ENCODE peak calls at places on chromosomes 11 and 22, in seven cellular contexts. S is transverse colon, X is GM12892, Q is spleen, F is endothelial cell of umbilical vein, N is sigmoid colon, K is prostate gland. O is an unnamed sample.

GRCh38 chr22:46446799-46447198 is 90.6 kb downstream of the CELSR1 start:
- DNase-seq in S (no peak), X (no peak), Q (no peak), F (no peak), N (no peak), K (no peak), O (no peak)

GRCh38 chr22:38402204-38402603 is 52.8 kb downstream of the KCNJ4 start:
- DNase-seq in S (no peak), X (no peak), Q (no peak), F (no peak), N (no peak), K (no peak), O (no peak)

GRCh38 chr11:10688401-10688800 is 5.2 kb downstream of the IRAG1 start:
- DNase-seq in S (no peak), X (no peak), Q (no peak), F (no peak), N (no peak), K (no peak), O (no peak)

GRCh38 chr22:30270841-30271240 is 4.2 kb upstream of the OSM start:
- DNase-seq in S (peak), X (no peak), Q (peak), F (no peak), N (peak), K (no peak), O (peak)

GRCh38 chr22:35203583-35203982 is 53.7 kb upstream of the HMGXB4 start:
- DNase-seq in S (no peak), X (no peak), Q (no peak), F (no peak), N (no peak), K (no peak), O (no peak)

GRCh38 chr22:40818747-40819662 is at the start of gene SLC25A17:
- DNase-seq in S (peak), X (peak), Q (peak), F (peak), N (peak), K (peak), O (peak)

GRCh38 chr11:102678022-102678421 is 27.5 kb downstream of the MMP27 start:
- DNase-seq in S (no peak), X (no peak), Q (no peak), F (no peak), N (no peak), K (no peak), O (no peak)

GRCh38 chr11:69912911-69913451 is 93.8 kb upstream of the FGF3 start:
- DNase-seq in S (peak), X (no peak), Q (peak), F (no peak), N (peak), K (no peak), O (no peak)

GRCh38 chr11:13073119-13073981 is 64.2 kb downstream of the RASSF10 start:
- DNase-seq in S (no peak), X (no peak), Q (no peak), F (peak), N (no peak), K (no peak), O (no peak)

GRCh38 chr22:20093437-20093836 is 13.4 kb downstream of the DGCR8 start:
- DNase-seq in S (no peak), X (no peak), Q (peak), F (no peak), N (no peak), K (peak), O (peak)

GRCh38 chr22:30002861-30003489 is 77.3 kb upstream of the HORMAD2 start:
- DNase-seq in S (peak), X (no peak), Q (no peak), F (no peak), N (no peak), K (no peak), O (no peak)

GRCh38 chr11:783581-784015 is 6.3 kb downstream of the CEND1 start:
- DNase-seq in S (peak), X (no peak), Q (peak), F (peak), N (peak), K (peak), O (peak)

GRCh38 chr11:45264839-45265515 is 21.2 kb downstream of the SYT13 start:
- DNase-seq in S (no peak), X (no peak), Q (no peak), F (peak), N (no peak), K (no peak), O (no peak)

GRCh38 chr11:122342089-122342749 is 226.2 kb upstream of the BLID start:
- DNase-seq in S (no peak), X (no peak), Q (no peak), F (no peak), N (no peak), K (no peak), O (no peak)
- TF ChIP-seq POLR2AphosphoS5 in S (no peak), X (no peak), Q (no peak), F (no peak), N (no peak), K (no peak), O (no peak)

DNA sequence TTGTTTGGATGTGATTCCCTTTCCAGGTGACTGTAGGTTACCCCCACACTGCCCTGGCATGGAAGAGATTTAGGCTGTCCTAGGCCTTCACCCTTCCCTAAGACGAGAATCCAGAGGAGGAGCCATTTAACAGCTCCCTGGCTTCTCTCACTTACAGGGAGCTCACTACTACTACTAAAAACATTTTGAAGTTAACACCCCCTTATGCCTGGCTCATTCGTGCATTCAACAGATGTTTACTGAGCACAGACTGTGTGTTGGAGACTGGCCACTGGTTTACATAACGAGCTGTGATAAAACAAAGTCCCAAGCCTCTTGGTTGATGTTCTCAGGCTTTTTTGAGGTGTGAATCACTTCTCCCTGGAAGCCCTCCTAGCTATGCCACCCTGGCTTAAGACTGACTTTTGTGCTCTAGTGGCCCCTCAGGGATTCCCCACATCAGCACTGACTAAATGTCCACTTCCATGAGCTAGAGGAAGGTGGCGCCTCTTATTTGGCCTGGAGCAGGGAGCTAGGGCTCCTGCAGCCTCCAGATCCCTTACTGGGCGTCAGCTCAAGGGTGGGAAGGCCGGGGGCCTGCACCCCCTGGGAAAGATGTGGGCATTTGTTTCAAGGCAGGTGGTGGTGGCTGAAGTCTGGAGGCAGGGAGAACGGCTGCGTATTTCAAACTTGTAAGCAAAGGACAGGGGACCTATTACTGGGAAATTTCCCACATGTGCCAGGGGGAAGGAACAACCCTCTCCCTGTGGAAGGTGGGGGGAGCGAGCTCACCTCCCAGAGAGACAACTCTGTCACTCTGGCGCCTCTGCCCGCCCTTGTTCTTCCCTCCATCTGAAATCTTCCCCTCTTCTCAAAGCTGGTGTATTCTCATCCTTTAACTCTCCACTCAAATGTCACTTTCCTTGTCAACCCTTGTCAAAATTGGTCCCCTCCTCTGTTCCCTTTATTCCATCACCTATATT is 19.4 kb upstream of the MALAT1 start:
- DNase-seq in S (peak), X (no peak), Q (no peak), F (peak), N (peak), K (peak), O (peak)
- TF ChIP-seq POLR2AphosphoS5 in S (peak), X (no peak), Q (no peak), F (no peak), N (peak), K (peak), O (peak)

DNA sequence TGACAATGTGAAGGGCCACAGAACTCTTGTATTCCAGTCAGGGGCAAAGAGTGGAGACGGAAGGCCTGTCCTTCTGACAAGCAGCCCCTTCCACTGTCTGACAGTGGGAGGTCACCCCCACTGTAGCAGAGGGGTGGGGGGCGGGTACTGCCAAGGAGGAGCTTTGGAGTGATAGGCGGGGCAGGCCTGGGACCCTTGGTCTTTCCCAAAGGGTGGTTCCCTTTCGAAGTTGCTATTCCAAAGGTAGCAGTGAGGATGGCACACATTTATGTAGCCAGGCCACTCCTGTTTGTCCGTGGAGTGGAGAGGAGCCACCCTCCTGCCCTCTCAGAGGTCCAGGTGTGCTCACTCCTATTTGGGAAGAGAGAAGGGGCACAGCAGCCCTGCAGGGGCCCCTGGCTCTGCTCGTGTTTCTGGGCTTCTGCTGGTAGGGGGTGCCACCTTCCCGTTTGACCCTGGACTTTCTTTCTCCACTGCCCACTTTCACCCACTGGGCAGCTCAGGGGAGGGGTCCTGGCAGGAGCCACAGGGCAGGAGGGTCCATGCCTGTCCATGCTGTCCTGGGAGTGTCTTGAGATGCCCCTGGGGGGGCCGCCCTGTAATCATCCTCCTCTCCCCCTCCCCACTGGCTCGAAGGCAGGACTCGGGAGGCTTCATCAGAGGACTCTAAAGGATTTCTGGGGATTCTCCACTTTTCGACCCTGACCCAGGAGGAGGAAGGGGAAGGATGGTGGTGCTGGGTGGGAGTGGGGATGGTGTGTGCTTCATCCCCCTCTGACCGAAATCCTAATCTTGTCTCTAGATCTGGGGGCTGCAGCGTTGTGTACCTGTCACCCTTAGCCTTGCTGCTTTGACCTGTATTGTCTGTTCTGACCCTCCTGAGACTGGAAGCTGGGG is 994 bp downstream of the TAGLN start:
- DNase-seq in S (no peak), X (no peak), Q (no peak), F (no peak), N (no peak), K (no peak), O (no peak)
- TF ChIP-seq POLR2AphosphoS5 in S (peak), X (no peak), Q (no peak), F (no peak), N (peak), K (no peak), O (no peak)

GRCh38 chr11:119691701-119692546 is 37.1 kb downstream of the NECTIN1 start:
- DNase-seq in S (no peak), X (no peak), Q (no peak), F (no peak), N (no peak), K (peak), O (no peak)

GRCh38 chr11:119692547-119692834 is 36.5 kb downstream of the NECTIN1 start:
- DNase-seq in S (no peak), X (no peak), Q (no peak), F (no peak), N (no peak), K (no peak), O (no peak)

GRCh38 chr11:119689318-119689717 is 39.7 kb downstream of the NECTIN1 start:
- DNase-seq in S (no peak), X (no peak), Q (no peak), F (no peak), N (no peak), K (no peak), O (no peak)

GRCh38 chr11:119693253-119693815 is 35.7 kb downstream of the NECTIN1 start:
- DNase-seq in S (no peak), X (no peak), Q (no peak), F (no peak), N (no peak), K (no peak), O (no peak)

GRCh38 chr11:119691020-119691666 is 37.9 kb downstream of the NECTIN1 start:
- DNase-seq in S (no peak), X (no peak), Q (no peak), F (no peak), N (no peak), K (no peak), O (no peak)
- TF ChIP-seq POLR2AphosphoS5 in S (no peak), X (no peak), Q (no peak), F (no peak), N (no peak), K (no peak), O (no peak)

DNA sequence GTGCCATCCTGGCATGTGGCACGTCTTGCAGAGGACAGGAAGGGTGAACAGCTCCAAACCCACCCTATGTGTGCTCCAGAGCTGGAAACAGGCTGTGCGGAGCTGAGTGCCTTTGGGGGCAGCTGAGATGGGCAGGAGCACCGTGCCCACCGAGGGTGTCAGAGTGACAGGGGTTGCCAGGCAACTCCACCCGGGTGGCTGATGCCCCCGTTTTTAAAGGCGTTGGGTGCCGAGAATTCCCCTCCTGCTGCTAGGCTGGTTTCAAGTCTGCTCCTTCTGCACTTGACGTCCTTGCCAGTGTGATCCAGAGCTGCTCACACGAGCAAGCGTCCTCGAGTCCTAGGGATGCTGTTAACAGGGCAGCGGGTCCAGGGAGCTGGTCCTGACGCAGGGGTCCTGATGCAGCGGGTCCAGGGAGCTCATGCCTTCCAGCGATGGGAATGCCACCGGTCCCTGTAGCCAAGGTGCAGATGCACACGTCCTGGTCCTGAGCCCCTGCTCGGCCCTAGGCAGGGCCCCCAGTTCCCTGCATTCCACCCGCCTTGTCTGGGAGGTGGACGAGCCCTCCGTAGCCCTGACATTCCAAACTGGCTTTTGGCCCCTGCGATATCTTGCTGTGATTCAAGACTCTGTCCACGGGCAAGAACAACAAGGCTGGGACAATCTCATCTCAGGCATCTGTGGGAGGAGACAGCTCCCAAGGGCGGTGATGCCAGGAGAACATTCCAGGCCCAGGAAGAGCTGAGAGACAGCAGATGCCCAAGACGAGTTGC is 4.9 kb downstream of the KCNQ1 start:
- DNase-seq in S (no peak), X (no peak), Q (peak), F (no peak), N (no peak), K (no peak), O (no peak)
- TF ChIP-seq POLR2AphosphoS5 in S (no peak), X (no peak), Q (no peak), F (no peak), N (no peak), K (no peak), O (no peak)

DNA sequence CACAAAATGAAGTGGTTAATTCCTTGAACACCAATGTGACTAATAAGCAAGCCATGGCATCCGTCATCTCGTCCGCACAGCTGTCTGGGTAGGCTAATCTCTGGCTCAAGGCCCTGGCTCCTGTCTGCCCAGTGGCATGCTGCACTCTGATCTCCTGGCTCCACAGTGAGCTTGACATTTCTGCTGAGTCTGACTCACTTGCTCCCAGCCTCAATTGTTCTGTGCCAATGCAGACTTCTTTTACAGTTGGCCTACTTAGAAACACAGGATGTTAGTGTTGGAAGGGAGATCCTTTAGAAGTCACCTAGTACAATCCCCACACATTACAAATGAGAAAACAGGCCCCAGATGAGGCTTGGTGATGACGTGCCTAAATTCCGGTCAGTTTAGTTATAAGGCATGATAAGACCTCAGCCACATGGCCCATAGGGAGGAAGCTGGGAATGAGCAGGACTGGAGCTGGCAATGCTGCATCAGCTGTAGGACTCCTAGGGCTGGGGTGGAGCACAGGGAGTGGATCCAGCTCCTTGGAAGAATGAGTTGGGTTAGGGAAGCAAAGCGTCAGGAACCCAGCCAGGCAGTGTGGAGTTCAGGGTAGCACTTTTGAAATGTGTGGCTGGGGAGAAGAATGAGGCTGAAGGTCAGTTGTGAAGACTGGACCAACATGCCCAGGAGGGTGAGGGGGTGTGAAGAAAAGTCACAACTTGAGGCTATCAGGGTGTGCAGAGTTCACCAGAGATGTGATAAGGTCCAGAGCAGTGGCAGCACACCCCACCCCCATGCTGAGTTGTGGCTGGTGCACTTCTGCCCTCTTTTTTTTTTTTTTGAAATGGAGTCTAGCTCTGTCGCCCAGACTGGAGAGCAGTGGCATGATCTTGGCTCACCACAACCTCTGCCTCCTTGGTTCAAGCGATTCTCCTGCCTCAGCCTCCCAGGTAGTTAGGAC is 70.2 kb upstream of the EED start:
- DNase-seq in S (no peak), X (no peak), Q (no peak), F (peak), N (peak), K (no peak), O (peak)
- TF ChIP-seq POLR2AphosphoS5 in S (no peak), X (no peak), Q (peak), F (peak), N (peak), K (peak), O (peak)

GRCh38 chr11:5107285-5107684 is 30.9 kb downstream of the OR52A5 start:
- DNase-seq in S (no peak), X (no peak), Q (no peak), F (no peak), N (no peak), K (no peak), O (no peak)
- TF ChIP-seq POLR2AphosphoS5 in S (no peak), X (no peak), Q (no peak), F (no peak), N (no peak), K (no peak), O (no peak)

GRCh38 chr11:38687008-38687407 is 2089.0 kb upstream of the RAG2 start:
- DNase-seq in S (no peak), X (no peak), Q (no peak), F (no peak), N (no peak), K (no peak), O (no peak)
- TF ChIP-seq POLR2AphosphoS5 in S (no peak), X (no peak), Q (no peak), F (no peak), N (no peak), K (no peak), O (no peak)

GRCh38 chr11:120608061-120608460 is 96.5 kb downstream of the GRIK4 start:
- DNase-seq in S (no peak), X (no peak), Q (no peak), F (no peak), N (no peak), K (no peak), O (no peak)
- TF ChIP-seq POLR2AphosphoS5 in S (no peak), X (no peak), Q (no peak), F (no peak), N (no peak), K (no peak), O (no peak)